ENCODE peak calls at places on chromosomes 16 and 17, in six cellular contexts. U is OCI-LY7, B is left ventricle myocardium inferior, Y is transverse colon, P is lung, X is body of pancreas. M is an unnamed sample.

GRCh38 chr16:89104930-89105571 is 11.4 kb downstream of the ACSF3 start:
- DNase-seq in U (no peak), X (no peak), B (no peak), Y (no peak), P (no peak), M (no peak)

GRCh38 chr17:67138392-67138791 is 94.0 kb downstream of the CACNG1 start:
- DNase-seq in P (no peak), Y (no peak), X (no peak), B (no peak), U (no peak), M (no peak)

GRCh38 chr17:7214300-7215135 is 5.1 kb downstream of the DLG4 start:
- DNase-seq in B (peak; percentile 99), X (peak; percentile 97), U (peak; percentile 99), Y (peak; percentile 99), P (peak; percentile 99), M (peak; percentile 99)

GRCh38 chr17:68515238-68515637 is 3.0 kb downstream of the PRKAR1A start:
- DNase-seq in B (no peak), P (no peak), U (no peak), X (no peak), Y (no peak), M (no peak)

GRCh38 chr16:14196539-14196938 is 125.4 kb downstream of the MRTFB start:
- DNase-seq in X (no peak), P (no peak), B (no peak), U (peak; percentile 54), Y (no peak), M (no peak)

GRCh38 chr16:55055262-55055661 is 124.6 kb downstream of the IRX5 start:
- DNase-seq in X (no peak), B (no peak), P (no peak), Y (no peak), U (no peak), M (no peak)

GRCh38 chr17:82390860-82391435 is 19.4 kb downstream of the UTS2R start:
- DNase-seq in X (no peak), P (no peak), B (no peak), U (no peak), Y (no peak), M (no peak)

GRCh38 chr17:80364091-80364691 is 50.8 kb upstream of the ENDOV start:
- DNase-seq in P (no peak), X (peak; percentile 44), B (no peak), Y (no peak), U (peak; percentile 34), M (no peak)

GRCh38 chr17:82795615-82796014 is 43.8 kb downstream of the TBCD start:
- DNase-seq in Y (peak; percentile 61), P (peak; percentile 57), U (no peak), B (no peak), X (no peak), M (peak; percentile 63)

GRCh38 chr16:10609410-10609774 is 29.0 kb upstream of the EMP2 start:
- DNase-seq in X (no peak), Y (no peak), P (no peak), U (no peak), B (no peak), M (no peak)

GRCh38 chr16:27698266-27698665 is 148.3 kb downstream of the KATNIP start:
- DNase-seq in U (no peak), B (no peak), X (no peak), Y (no peak), P (no peak), M (no peak)

GRCh38 chr16:66485361-66485760 is 58.3 kb downstream of the BEAN1 start:
- DNase-seq in X (no peak), Y (no peak), B (no peak), U (no peak), P (no peak), M (no peak)

GRCh38 chr16:81522141-81522701 is 77.6 kb downstream of the CMIP start:
- DNase-seq in U (no peak), B (no peak), X (no peak), P (no peak), Y (no peak), M (no peak)

GRCh38 chr16:81526199-81526598 is 81.6 kb downstream of the CMIP start:
- DNase-seq in U (no peak), P (no peak), B (no peak), X (no peak), Y (no peak), M (no peak)

GRCh38 chr16:81521141-81521626 is 76.6 kb downstream of the CMIP start:
- DNase-seq in Y (peak; percentile 63), X (peak; percentile 34), B (no peak), U (peak; percentile 84), P (no peak), M (no peak)

GRCh38 chr16:81524382-81524781 is 79.8 kb downstream of the CMIP start:
- DNase-seq in Y (no peak), B (no peak), P (no peak), X (no peak), U (no peak), M (no peak)

DNA sequence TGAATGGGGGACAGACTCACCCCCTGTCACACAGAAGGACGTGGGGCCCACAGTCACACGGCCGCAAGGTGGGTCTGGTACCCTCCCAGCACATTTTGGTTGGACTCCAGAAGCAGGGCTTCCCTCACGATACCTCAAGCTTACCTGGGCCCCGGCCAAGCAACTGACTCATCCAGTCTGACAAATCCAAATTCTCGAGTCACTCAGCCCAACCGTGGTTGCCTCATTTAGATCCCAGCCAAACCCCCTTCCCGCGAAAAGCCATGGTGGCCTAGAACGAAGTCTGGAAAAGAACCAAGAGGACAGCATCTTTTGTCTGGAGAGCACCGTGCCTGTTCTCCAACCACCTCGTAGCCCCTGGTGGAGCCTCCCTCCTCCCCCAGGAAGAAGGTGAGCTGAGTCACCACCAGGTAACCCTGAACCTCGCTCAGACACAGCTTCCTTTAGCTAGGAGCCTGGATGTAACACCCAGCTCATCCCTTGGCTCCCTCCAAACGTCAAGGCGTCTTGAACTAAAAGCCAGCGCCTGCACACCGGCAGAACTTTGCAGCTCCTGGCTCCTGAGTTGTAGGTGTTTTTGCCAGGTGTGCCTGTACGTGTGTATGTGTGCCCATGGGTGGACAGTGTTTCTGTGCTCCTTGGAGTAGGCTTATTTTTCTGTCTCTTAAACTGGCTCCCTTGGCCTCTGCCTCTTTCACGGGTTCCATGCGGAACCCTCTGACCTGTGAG is 78.9 kb downstream of the CMIP start:
- DNase-seq in U (no peak), P (no peak), X (peak; percentile 56), Y (no peak), B (no peak), M (no peak)
- H3K27ac ChIP-seq in U (no peak overlapping the region), P (peak overlapping the region; percentile 15), X (no peak overlapping the region), Y (no peak overlapping the region), B (no peak overlapping the region), M (no peak overlapping the region)

DNA sequence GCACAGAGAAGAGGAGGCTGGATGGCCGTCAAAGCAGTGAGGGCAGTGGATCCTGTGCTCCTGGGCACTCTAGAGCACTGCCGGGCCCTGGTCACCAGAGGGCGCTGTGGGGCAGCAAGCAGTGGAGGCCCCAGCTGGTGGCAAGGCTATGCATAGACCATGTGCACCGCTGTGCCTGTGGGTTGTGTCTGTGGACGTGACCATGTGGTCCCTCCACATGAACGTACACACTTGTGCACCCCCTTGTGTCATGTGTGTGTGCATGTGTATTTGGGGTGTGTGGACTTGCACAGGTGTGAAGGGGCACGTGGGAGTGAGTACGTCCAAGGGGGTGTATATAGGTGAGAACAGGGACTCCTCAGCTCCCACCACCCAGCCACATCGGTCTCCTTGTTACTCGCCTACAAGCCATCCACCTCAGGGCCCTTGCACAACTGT is 4.4 kb upstream of the MAP2K3 start:
- DNase-seq in B (peak; percentile 84), X (peak; percentile 92), U (peak; percentile 91), Y (peak; percentile 92), P (peak; percentile 91), M (peak; percentile 91)
- TF ChIP-seq CTCF in B (peak; percentile 99), X (peak; percentile 96), U (peak; percentile 93), Y (peak; percentile 96), P (peak; percentile 99), M (peak; percentile 98)

DNA sequence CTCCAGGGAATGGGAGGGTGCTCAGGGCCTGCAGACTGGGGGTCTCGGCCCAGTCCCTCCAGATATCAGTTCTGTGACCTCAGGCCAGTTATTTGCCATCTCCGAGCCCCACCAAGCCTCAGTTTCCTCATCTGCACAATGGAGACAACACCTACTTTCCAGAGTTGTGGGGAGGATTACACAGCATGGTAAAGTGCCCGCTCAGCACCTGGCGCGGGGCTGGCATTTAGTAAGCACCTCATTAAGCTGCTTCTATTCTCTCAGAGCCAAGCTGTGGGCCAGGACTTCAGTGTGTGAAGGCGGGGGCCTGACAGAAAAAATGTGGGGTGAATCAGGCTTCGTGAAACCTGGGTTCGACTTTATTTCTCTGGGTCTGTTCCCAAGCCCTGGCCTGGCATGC is 5.2 kb downstream of the FAM83G start:
- DNase-seq in P (no peak), U (no peak), Y (no peak), B (no peak), X (no peak), M (no peak)
- H3K36me3 ChIP-seq in P (no peaks in the 10 kb centered on the region), U (peaks cover 4% of the 10 kb centered on the region), Y (no peaks in the 10 kb centered on the region), B (no peaks in the 10 kb centered on the region), X (no peaks in the 10 kb centered on the region), M (no peaks in the 10 kb centered on the region)

DNA sequence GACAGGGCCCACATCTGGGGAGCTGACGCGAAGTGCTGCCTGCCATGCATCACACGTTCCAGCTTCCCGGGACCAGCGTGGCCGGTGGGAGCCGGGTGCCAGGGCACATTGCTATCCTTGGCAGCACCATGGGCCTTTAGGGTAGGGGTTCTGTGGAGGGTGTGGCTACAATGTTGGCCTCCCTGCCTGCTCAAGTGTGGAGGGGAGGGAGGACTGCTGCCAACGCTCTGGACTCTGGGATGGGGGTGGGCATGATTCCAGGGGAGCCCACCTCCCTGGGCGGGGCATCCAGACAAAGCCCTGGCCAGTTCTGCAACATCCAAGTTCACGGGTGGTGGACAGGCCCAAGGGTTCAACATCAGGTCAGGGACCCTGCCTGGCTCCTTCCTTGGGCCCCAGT is 13.9 kb downstream of the GRB7 start:
- DNase-seq in B (no peak), U (no peak), P (no peak), Y (no peak), X (no peak), M (no peak)
- H3K27ac ChIP-seq in B (no peak overlapping the region), U (no peak overlapping the region), P (no peak overlapping the region), Y (no peak overlapping the region), X (no peak overlapping the region), M (no peak overlapping the region)